ENCODE peak calls at places on chromosome 17, in five cellular contexts. E is fibroblast of villous mesenchyme, S is myocyte, Y is AG09309, T is NCI-H774. B is an unnamed sample.

GRCh38 chr17:81307636-81308035 is 12.5 kb upstream of the SLC38A10 start:
- DNase-seq in E (no peak), T (no peak), S (no peak), Y (no peak), B (no peak)

GRCh38 chr17:34763727-34764665 is 184.6 kb downstream of the TMEM132E start:
- DNase-seq in T (no peak), Y (no peak), S (no peak), E (no peak), B (no peak)

GRCh38 chr17:33169580-33170285 is 123.4 kb downstream of the ASIC2 start:
- DNase-seq in T (no peak), Y (no peak), S (no peak), E (no peak), B (no peak)

GRCh38 chr17:74922694-74923537 is at the start of gene USH1G:
- DNase-seq in E (no peak), S (peak; percentile 10), T (no peak), Y (no peak), B (no peak)

GRCh38 chr17:39599665-39600468 is 7.9 kb downstream of the NEUROD2 start:
- DNase-seq in Y (no peak), S (no peak), E (no peak), T (no peak), B (no peak)

GRCh38 chr17:77332981-77333685 is 192.4 kb downstream of the SEC14L1 start:
- DNase-seq in Y (peak; percentile 88), E (peak; percentile 83), S (peak; percentile 96), T (no peak), B (no peak)

GRCh38 chr17:35286120-35286781 is 43.4 kb downstream of the SLFN5 start:
- DNase-seq in S (no peak), T (no peak), E (peak; percentile 38), Y (no peak), B (no peak)

GRCh38 chr17:77414811-77415400 is 274.1 kb downstream of the SEC14L1 start:
- DNase-seq in S (no peak), E (no peak), T (peak; percentile 38), Y (no peak), B (no peak)

GRCh38 chr17:14794961-14795360 is 470.2 kb downstream of the PMP22 start:
- DNase-seq in S (no peak), T (no peak), E (no peak), Y (no peak), B (no peak)

GRCh38 chr17:20994779-20995149 is 48.0 kb downstream of the USP22 start:
- DNase-seq in S (no peak), Y (no peak), E (no peak), T (no peak), B (no peak)

GRCh38 chr17:66177048-66177447 is 14.9 kb downstream of the CEP112 start:
- DNase-seq in T (peak; percentile 98), S (no peak), E (no peak), Y (no peak), B (no peak)

GRCh38 chr17:28967240-28968135 is 16.2 kb upstream of the PHF12 start:
- DNase-seq in Y (no peak), E (no peak), S (no peak), T (no peak), B (no peak)

GRCh38 chr17:48382989-48383388 is 47.0 kb downstream of the SKAP1 start:
- DNase-seq in S (no peak), E (no peak), T (peak; percentile 50), Y (no peak), B (no peak)

GRCh38 chr17:80826955-80827645 is 164.5 kb upstream of the CHMP6 start:
- DNase-seq in S (peak; percentile 90), E (peak; percentile 92), T (no peak), Y (peak; percentile 94), B (no peak)

GRCh38 chr17:57665696-57666095 is 79.4 kb downstream of the CCDC182 start:
- DNase-seq in T (no peak), S (no peak), Y (no peak), E (no peak), B (no peak)

GRCh38 chr17:60743812-60744211 is 66.2 kb downstream of the BCAS3 start:
- DNase-seq in Y (no peak), T (no peak), S (peak; percentile 51), E (no peak), B (no peak)

GRCh38 chr17:31594416-31594815 is 202.9 kb downstream of the RAB11FIP4 start:
- DNase-seq in T (no peak), E (no peak), Y (no peak), S (no peak), B (no peak)

GRCh38 chr17:5249615-5250014 is 15.0 kb upstream of the SCIMP start:
- DNase-seq in S (peak; percentile 85), E (peak; percentile 82), Y (peak; percentile 65), T (peak; percentile 10), B (peak; percentile 50)

GRCh38 chr17:19004601-19005441 is at the start of gene FAM83G:
- DNase-seq in Y (no peak), S (peak; percentile 64), T (peak; percentile 23), E (peak; percentile 68), B (peak; percentile 27)

B was measured in NT2/D1.